ENCODE peak calls at places on chromosomes 16 and 17, in nine cellular contexts. One of them, this sample, is unnamed.

GRCh38 chr17:49739662-49740271 is 24.2 kb downstream of the FAM117A start:
- DNase-seq in stimulated activated naive B cell treated with anti-CD40 and anti-IgM and Interleukin-4, amounts not matched to agents 10 μg/mL and 1 μg/mL and 100 μg/mL, for 72 hours: peak; percentile 81
- DNase-seq in mesendoderm: peak; percentile 62
- DNase-seq in A172: no peak
- DNase-seq in neuronal stem cell: no peak
- DNase-seq in EH: no peak
- DNase-seq in LoVo: no peak
- DNase-seq in OCI-LY7: peak; percentile 96
- DNase-seq in neural crest cell: no peak
- DNase-seq in this sample: no peak

GRCh38 chr16:81451753-81452680 is 7.4 kb downstream of the CMIP start:
- DNase-seq in stimulated activated naive B cell treated with anti-CD40 and anti-IgM and Interleukin-4, amounts not matched to agents 10 μg/mL and 1 μg/mL and 100 μg/mL, for 72 hours: no peak
- DNase-seq in neuronal stem cell: no peak
- DNase-seq in OCI-LY7: no peak
- DNase-seq in LoVo: no peak
- DNase-seq in neural crest cell: no peak
- DNase-seq in A172: no peak
- DNase-seq in EH: no peak
- DNase-seq in mesendoderm: peak; percentile 65
- DNase-seq in this sample: no peak

GRCh38 chr17:83125515-83126274 is 46.3 kb downstream of the METRNL start:
- DNase-seq in mesendoderm: no peak
- DNase-seq in neural crest cell: no peak
- DNase-seq in stimulated activated naive B cell treated with anti-CD40 and anti-IgM and Interleukin-4, amounts not matched to agents 10 μg/mL and 1 μg/mL and 100 μg/mL, for 72 hours: peak; percentile 37
- DNase-seq in EH: peak; percentile 9
- DNase-seq in OCI-LY7: peak; percentile 59
- DNase-seq in A172: peak; percentile 51
- DNase-seq in LoVo: no peak
- DNase-seq in neuronal stem cell: no peak
- DNase-seq in this sample: no peak

GRCh38 chr16:19691161-19691850 is 26.7 kb downstream of the KNOP1 start:
- DNase-seq in neural crest cell: no peak
- DNase-seq in stimulated activated naive B cell treated with anti-CD40 and anti-IgM and Interleukin-4, amounts not matched to agents 10 μg/mL and 1 μg/mL and 100 μg/mL, for 72 hours: no peak
- DNase-seq in EH: peak; percentile 38
- DNase-seq in A172: peak; percentile 41
- DNase-seq in OCI-LY7: no peak
- DNase-seq in mesendoderm: peak; percentile 31
- DNase-seq in LoVo: no peak
- DNase-seq in neuronal stem cell: no peak
- DNase-seq in this sample: no peak

GRCh38 chr17:73227379-73227778 is 34.3 kb downstream of the CPSF4L start:
- DNase-seq in OCI-LY7: no peak
- DNase-seq in EH: peak; percentile 17
- DNase-seq in stimulated activated naive B cell treated with anti-CD40 and anti-IgM and Interleukin-4, amounts not matched to agents 10 μg/mL and 1 μg/mL and 100 μg/mL, for 72 hours: no peak
- DNase-seq in neural crest cell: no peak
- DNase-seq in neuronal stem cell: no peak
- DNase-seq in mesendoderm: no peak
- DNase-seq in A172: no peak
- DNase-seq in LoVo: no peak
- DNase-seq in this sample: no peak

GRCh38 chr17:8832711-8833352 is 33.7 kb upstream of the MFSD6L start:
- DNase-seq in mesendoderm: peak; percentile 76
- DNase-seq in A172: no peak
- DNase-seq in neural crest cell: peak; percentile 52
- DNase-seq in OCI-LY7: peak; percentile 11
- DNase-seq in EH: no peak
- DNase-seq in stimulated activated naive B cell treated with anti-CD40 and anti-IgM and Interleukin-4, amounts not matched to agents 10 μg/mL and 1 μg/mL and 100 μg/mL, for 72 hours: no peak
- DNase-seq in LoVo: no peak
- DNase-seq in neuronal stem cell: peak; percentile 41
- DNase-seq in this sample: peak; percentile 59

GRCh38 chr17:60145006-60145935 is 4.5 kb upstream of the CA4 start:
- DNase-seq in mesendoderm: no peak
- DNase-seq in neural crest cell: no peak
- DNase-seq in neuronal stem cell: peak; percentile 71
- DNase-seq in OCI-LY7: no peak
- DNase-seq in A172: no peak
- DNase-seq in stimulated activated naive B cell treated with anti-CD40 and anti-IgM and Interleukin-4, amounts not matched to agents 10 μg/mL and 1 μg/mL and 100 μg/mL, for 72 hours: no peak
- DNase-seq in EH: peak; percentile 33
- DNase-seq in LoVo: no peak
- DNase-seq in this sample: peak; percentile 49

GRCh38 chr17:79461041-79461440 is 149.8 kb downstream of the RBFOX3 start:
- DNase-seq in A172: peak; percentile 89
- DNase-seq in mesendoderm: no peak
- DNase-seq in OCI-LY7: no peak
- DNase-seq in LoVo: no peak
- DNase-seq in EH: peak; percentile 23
- DNase-seq in neural crest cell: no peak
- DNase-seq in stimulated activated naive B cell treated with anti-CD40 and anti-IgM and Interleukin-4, amounts not matched to agents 10 μg/mL and 1 μg/mL and 100 μg/mL, for 72 hours: no peak
- DNase-seq in neuronal stem cell: no peak
- DNase-seq in this sample: no peak

GRCh38 chr17:73941919-73942530 is 261.5 kb upstream of the RPL38 start:
- DNase-seq in EH: no peak
- DNase-seq in neuronal stem cell: no peak
- DNase-seq in mesendoderm: no peak
- DNase-seq in OCI-LY7: no peak
- DNase-seq in stimulated activated naive B cell treated with anti-CD40 and anti-IgM and Interleukin-4, amounts not matched to agents 10 μg/mL and 1 μg/mL and 100 μg/mL, for 72 hours: no peak
- DNase-seq in neural crest cell: no peak
- DNase-seq in LoVo: no peak
- DNase-seq in A172: no peak
- DNase-seq in this sample: no peak

GRCh38 chr16:78684655-78685400 is 585.4 kb downstream of the WWOX start:
- DNase-seq in neural crest cell: no peak
- DNase-seq in neuronal stem cell: no peak
- DNase-seq in OCI-LY7: no peak
- DNase-seq in mesendoderm: no peak
- DNase-seq in LoVo: no peak
- DNase-seq in EH: peak; percentile 5
- DNase-seq in stimulated activated naive B cell treated with anti-CD40 and anti-IgM and Interleukin-4, amounts not matched to agents 10 μg/mL and 1 μg/mL and 100 μg/mL, for 72 hours: no peak
- DNase-seq in A172: no peak
- DNase-seq in this sample: no peak

GRCh38 chr16:81567987-81568748 is 123.6 kb downstream of the CMIP start:
- DNase-seq in OCI-LY7: no peak
- DNase-seq in LoVo: no peak
- DNase-seq in A172: peak; percentile 82
- DNase-seq in mesendoderm: no peak
- DNase-seq in neuronal stem cell: no peak
- DNase-seq in stimulated activated naive B cell treated with anti-CD40 and anti-IgM and Interleukin-4, amounts not matched to agents 10 μg/mL and 1 μg/mL and 100 μg/mL, for 72 hours: no peak
- DNase-seq in neural crest cell: no peak
- DNase-seq in EH: peak; percentile 88
- DNase-seq in this sample: no peak

GRCh38 chr17:80703109-80703508 is 158.5 kb downstream of the RPTOR start:
- DNase-seq in neural crest cell: no peak
- DNase-seq in OCI-LY7: peak; percentile 82
- DNase-seq in mesendoderm: peak; percentile 71
- DNase-seq in EH: no peak
- DNase-seq in LoVo: no peak
- DNase-seq in stimulated activated naive B cell treated with anti-CD40 and anti-IgM and Interleukin-4, amounts not matched to agents 10 μg/mL and 1 μg/mL and 100 μg/mL, for 72 hours: no peak
- DNase-seq in neuronal stem cell: no peak
- DNase-seq in A172: no peak
- DNase-seq in this sample: no peak

GRCh38 chr17:41910701-41911391 is 7.9 kb downstream of the ACLY start:
- DNase-seq in neuronal stem cell: no peak
- DNase-seq in A172: peak; percentile 99
- DNase-seq in OCI-LY7: no peak
- DNase-seq in stimulated activated naive B cell treated with anti-CD40 and anti-IgM and Interleukin-4, amounts not matched to agents 10 μg/mL and 1 μg/mL and 100 μg/mL, for 72 hours: no peak
- DNase-seq in LoVo: no peak
- DNase-seq in neural crest cell: no peak
- DNase-seq in mesendoderm: no peak
- DNase-seq in EH: peak; percentile 99
- DNase-seq in this sample: no peak

GRCh38 chr17:12996941-12997340 is 20.9 kb downstream of the ELAC2 start:
- DNase-seq in neural crest cell: no peak
- DNase-seq in EH: no peak
- DNase-seq in stimulated activated naive B cell treated with anti-CD40 and anti-IgM and Interleukin-4, amounts not matched to agents 10 μg/mL and 1 μg/mL and 100 μg/mL, for 72 hours: no peak
- DNase-seq in OCI-LY7: no peak
- DNase-seq in mesendoderm: no peak
- DNase-seq in A172: no peak
- DNase-seq in neuronal stem cell: no peak
- DNase-seq in LoVo: no peak
- DNase-seq in this sample: no peak

GRCh38 chr17:78883090-78883532 is 19.9 kb downstream of the CEP295NL start:
- DNase-seq in LoVo: peak; percentile 83
- DNase-seq in neuronal stem cell: no peak
- DNase-seq in stimulated activated naive B cell treated with anti-CD40 and anti-IgM and Interleukin-4, amounts not matched to agents 10 μg/mL and 1 μg/mL and 100 μg/mL, for 72 hours: no peak
- DNase-seq in EH: peak; percentile 97
- DNase-seq in neural crest cell: no peak
- DNase-seq in mesendoderm: peak; percentile 86
- DNase-seq in OCI-LY7: no peak
- DNase-seq in A172: peak; percentile 98
- DNase-seq in this sample: no peak

GRCh38 chr17:58112970-58113631 is 29.9 kb downstream of the DYNLL2 start:
- DNase-seq in A172: peak; percentile 59
- DNase-seq in neuronal stem cell: peak; percentile 81
- DNase-seq in LoVo: peak; percentile 70
- DNase-seq in mesendoderm: peak; percentile 70
- DNase-seq in neural crest cell: peak; percentile 93
- DNase-seq in stimulated activated naive B cell treated with anti-CD40 and anti-IgM and Interleukin-4, amounts not matched to agents 10 μg/mL and 1 μg/mL and 100 μg/mL, for 72 hours: peak; percentile 70
- DNase-seq in OCI-LY7: peak; percentile 73
- DNase-seq in EH: peak; percentile 68
- DNase-seq in this sample: no peak

GRCh38 chr17:2853111-2853721 is 57.0 kb downstream of the RAP1GAP2 start:
- DNase-seq in neural crest cell: no peak
- DNase-seq in stimulated activated naive B cell treated with anti-CD40 and anti-IgM and Interleukin-4, amounts not matched to agents 10 μg/mL and 1 μg/mL and 100 μg/mL, for 72 hours: no peak
- DNase-seq in mesendoderm: peak; percentile 87
- DNase-seq in A172: peak; percentile 33
- DNase-seq in OCI-LY7: peak; percentile 35
- DNase-seq in LoVo: peak; percentile 15
- DNase-seq in neuronal stem cell: no peak
- DNase-seq in EH: peak; percentile 79
- DNase-seq in this sample: no peak

GRCh38 chr16:81901483-81901882 is 109.8 kb downstream of the SDR42E1 start:
- DNase-seq in LoVo: no peak
- DNase-seq in mesendoderm: no peak
- DNase-seq in OCI-LY7: no peak
- DNase-seq in neuronal stem cell: no peak
- DNase-seq in neural crest cell: no peak
- DNase-seq in EH: peak; percentile 22
- DNase-seq in stimulated activated naive B cell treated with anti-CD40 and anti-IgM and Interleukin-4, amounts not matched to agents 10 μg/mL and 1 μg/mL and 100 μg/mL, for 72 hours: no peak
- DNase-seq in A172: no peak
- DNase-seq in this sample: no peak

This sample was measured in H1.